ENCODE peak calls at places on chromosomes 16 and 17, in nine cellular contexts. R, Z, I, Q, P, C, H, D and A are unnamed samples.

GRCh38 chr17:65332375-65332774 is 195.2 kb downstream of the RGS9 start:
- DNase-seq in R (no peak), Z (no peak), I (peak; percentile 5), Q (no peak), P (peak; percentile 66), C (no peak), H (no peak), D (no peak), A (no peak)

GRCh38 chr17:76345377-76345945 is 8.3 kb downstream of the PRPSAP1 start:
- DNase-seq in R (no peak), Z (no peak), I (no peak), Q (peak; percentile 38), P (peak; percentile 23), C (no peak), H (no peak), D (no peak), A (no peak)

GRCh38 chr16:82761858-82762257 is 135.1 kb downstream of the CDH13 start:
- DNase-seq in R (no peak), Z (no peak), I (no peak), Q (no peak), P (peak; percentile 38), C (peak; percentile 46), H (no peak), D (no peak), A (no peak)

GRCh38 chr17:1977583-1978395 is 47.3 kb downstream of the RTN4RL1 start:
- DNase-seq in R (no peak), Z (no peak), I (no peak), Q (no peak), P (no peak), C (no peak), H (no peak), D (no peak), A (no peak)

GRCh38 chr16:67986949-67987348 is 6.7 kb upstream of the DPEP3 start:
- DNase-seq in R (no peak), Z (no peak), I (no peak), Q (no peak), P (no peak), C (no peak), H (no peak), D (no peak), A (no peak)

GRCh38 chr17:46056800-46057304 is 57.8 kb downstream of the STH start:
- DNase-seq in R (no peak), Z (no peak), I (no peak), Q (no peak), P (peak; percentile 74), C (no peak), H (no peak), D (no peak), A (no peak)

GRCh38 chr17:41328207-41328606 is 12.7 kb upstream of the KRTAP17-1 start:
- DNase-seq in R (no peak), Z (no peak), I (no peak), Q (no peak), P (no peak), C (no peak), H (no peak), D (no peak), A (no peak)

GRCh38 chr16:53609536-53609935 is 94.1 kb downstream of the RPGRIP1L start:
- DNase-seq in R (no peak), Z (no peak), I (no peak), Q (no peak), P (no peak), C (no peak), H (no peak), D (no peak), A (no peak)

GRCh38 chr17:77779711-77780539 is 178.6 kb upstream of the TNRC6C start:
- DNase-seq in R (no peak), Z (no peak), I (no peak), Q (no peak), P (no peak), C (no peak), H (no peak), D (no peak), A (peak; percentile 57)

GRCh38 chr17:6927290-6927844 is 68.5 kb upstream of the ALOX12 start:
- DNase-seq in R (no peak), Z (no peak), I (no peak), Q (no peak), P (peak; percentile 61), C (no peak), H (no peak), D (no peak), A (no peak)

GRCh38 chr16:8963010-8963824 is 489 bp downstream of the USP7 start:
- DNase-seq in R (no peak), Z (no peak), I (no peak), Q (no peak), P (no peak), C (no peak), H (no peak), D (no peak), A (no peak)

GRCh38 chr16:1678500-1679098 is 520 bp downstream of the JPT2 start:
- DNase-seq in R (no peak), Z (peak; percentile 60), I (peak; percentile 39), Q (peak; percentile 66), P (peak; percentile 24), C (peak; percentile 3), H (no peak), D (peak; percentile 17), A (no peak)

GRCh38 chr17:8894673-8895578 is 27.5 kb upstream of the PIK3R6 start:
- DNase-seq in R (no peak), Z (no peak), I (peak; percentile 63), Q (no peak), P (peak; percentile 59), C (peak; percentile 50), H (peak; percentile 6), D (peak; percentile 61), A (peak; percentile 50)

GRCh38 chr16:89922884-89923639 is at the start of gene TUBB3:
- DNase-seq in R (peak; percentile 47), Z (peak; percentile 78), I (peak; percentile 73), Q (peak; percentile 75), P (peak; percentile 77), C (peak; percentile 64), H (peak; percentile 87), D (peak; percentile 58), A (peak; percentile 95)